ENCODE peak calls at places on chromosomes 5 and 9, in ten cellular contexts. G is CD8-positive, alpha-beta memory T cell; W is upper lobe of right lung; R is keratinocyte; H is mammary epithelial cell; A is CD8-positive, alpha-beta T cell; D is GM23338; B is AG04450; L is mesendoderm; M is left ventricle myocardium inferior. Q is an unnamed sample. For H3K27me3, the result is how much of the 10 kb centered on the place peaks cover.

GRCh38 chr5:139415221-139415861 is 11.5 kb upstream of the SPATA24 start:
- DNase-seq in R (no peak), L (no peak), B (no peak), M (peak), H (peak), A (no peak), D (no peak), W (no peak), G (no peak), Q (no peak)

GRCh38 chr9:123267481-123268239 is 726 bp downstream of the STRBP start:
- DNase-seq in G (peak), A (no peak), H (no peak), L (peak), W (peak), R (no peak), D (peak), M (no peak), B (no peak), Q (no peak)

GRCh38 chr9:33202018-33202417 is 34.9 kb upstream of the B4GALT1 start:
- DNase-seq in H (no peak), B (no peak), G (no peak), D (no peak), R (no peak), M (no peak), W (no peak), L (no peak), A (no peak), Q (no peak)

GRCh38 chr9:88651682-88652633 is 117.0 kb downstream of the NXNL2 start:
- DNase-seq in H (peak), G (no peak), D (no peak), A (no peak), W (no peak), L (no peak), B (peak), M (peak), R (peak), Q (peak)

GRCh38 chr9:90025816-90026215 is 421.0 kb downstream of the GADD45G start:
- DNase-seq in W (no peak), H (peak), D (no peak), R (peak), G (no peak), A (no peak), L (peak), M (no peak), B (no peak), Q (peak)

GRCh38 chr5:124741711-124742496 is 4.5 kb downstream of the ZNF608 start:
- DNase-seq in H (peak), L (peak), D (peak), B (peak), G (no peak), M (no peak), W (no peak), R (no peak), A (no peak), Q (peak)

GRCh38 chr5:6736524-6737042 is 23.4 kb downstream of the TENT4A start:
- DNase-seq in W (peak), D (no peak), M (no peak), G (no peak), R (no peak), A (no peak), L (no peak), H (no peak), B (no peak), Q (no peak)

GRCh38 chr9:133771486-133772482 is 33.6 kb upstream of the SARDH start:
- DNase-seq in W (peak), R (no peak), G (no peak), A (no peak), D (no peak), M (no peak), L (no peak), H (no peak), B (no peak), Q (no peak)

GRCh38 chr5:107270561-107270960 is 400.2 kb downstream of the EFNA5 start:
- DNase-seq in G (no peak), L (no peak), A (no peak), D (no peak), B (no peak), W (no peak), R (no peak), M (no peak), H (no peak), Q (no peak)

GRCh38 chr5:129771058-129771838 is 23.4 kb downstream of the MINAR2 start:
- DNase-seq in B (no peak), L (peak), W (no peak), D (peak), M (no peak), G (peak), H (peak), A (no peak), R (peak), Q (peak)

GRCh38 chr9:4741365-4742031 is 496 bp upstream of the AK3 start:
- DNase-seq in H (peak), G (no peak), R (no peak), A (no peak), M (peak), D (peak), L (peak), W (peak), B (no peak), Q (no peak)

GRCh38 chr9:108275906-108276305 is 579.9 kb downstream of the ACTL7B start:
- DNase-seq in M (no peak), H (no peak), W (no peak), D (no peak), G (no peak), L (no peak), B (no peak), A (no peak), R (no peak), Q (no peak)

GRCh38 chr5:3659907-3660306 is 64.3 kb downstream of the IRX1 start:
- DNase-seq in D (no peak), A (no peak), R (no peak), B (no peak), H (peak), W (no peak), L (no peak), M (no peak), G (no peak), Q (peak)

GRCh38 chr5:171365351-171365750 is 22.3 kb upstream of the NPM1 start:
- DNase-seq in M (no peak), R (no peak), A (no peak), W (peak), H (no peak), L (peak), B (no peak), D (peak), G (no peak), Q (no peak)

GRCh38 chr9:90651246-90651645 is 8.6 kb upstream of the DIRAS2 start:
- DNase-seq in M (no peak), B (no peak), G (no peak), D (no peak), W (no peak), A (no peak), H (no peak), R (no peak), L (no peak), Q (no peak)

GRCh38 chr9:6355728-6356127 is 27.6 kb downstream of the TPD52L3 start:
- DNase-seq in L (no peak), G (no peak), H (peak), M (no peak), W (no peak), A (no peak), B (peak), D (no peak), R (no peak), Q (no peak)

GRCh38 chr9:33884856-33885701 is 68.1 kb downstream of the UBE2R2 start:
- DNase-seq in G (no peak), D (no peak), L (no peak), H (no peak), R (no peak), A (no peak), M (no peak), W (no peak), B (no peak), Q (peak)

DNA sequence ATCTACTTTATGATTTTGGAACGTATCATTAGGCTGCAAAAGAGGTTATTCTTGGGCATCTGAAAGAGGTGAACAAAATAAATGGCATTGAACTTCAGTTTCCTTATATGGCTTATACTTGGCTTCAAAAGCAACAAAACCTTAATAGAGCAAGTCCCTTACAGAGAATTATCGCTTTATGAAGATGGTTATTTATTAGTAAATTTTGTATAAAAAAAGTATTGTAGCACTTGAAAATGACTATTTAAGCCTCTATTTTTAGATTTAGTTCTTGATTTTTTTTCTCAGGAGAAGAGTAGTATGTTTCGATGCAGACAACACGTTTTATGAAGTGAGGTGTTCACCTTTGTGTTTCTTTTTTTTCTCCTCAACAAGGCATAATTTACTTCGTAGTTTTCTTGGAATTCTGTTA is 2.0 kb downstream of the ERBIN start:
- DNase-seq in A (no peak), L (no peak), R (no peak), W (no peak), D (no peak), M (no peak), H (peak), B (no peak), G (no peak), Q (peak)
- H3K27ac ChIP-seq in A (peak), L (no peak), R (peak), W (no peak), D (no peak), M (peak), H (peak), B (no peak), G (peak), Q (peak)

DNA sequence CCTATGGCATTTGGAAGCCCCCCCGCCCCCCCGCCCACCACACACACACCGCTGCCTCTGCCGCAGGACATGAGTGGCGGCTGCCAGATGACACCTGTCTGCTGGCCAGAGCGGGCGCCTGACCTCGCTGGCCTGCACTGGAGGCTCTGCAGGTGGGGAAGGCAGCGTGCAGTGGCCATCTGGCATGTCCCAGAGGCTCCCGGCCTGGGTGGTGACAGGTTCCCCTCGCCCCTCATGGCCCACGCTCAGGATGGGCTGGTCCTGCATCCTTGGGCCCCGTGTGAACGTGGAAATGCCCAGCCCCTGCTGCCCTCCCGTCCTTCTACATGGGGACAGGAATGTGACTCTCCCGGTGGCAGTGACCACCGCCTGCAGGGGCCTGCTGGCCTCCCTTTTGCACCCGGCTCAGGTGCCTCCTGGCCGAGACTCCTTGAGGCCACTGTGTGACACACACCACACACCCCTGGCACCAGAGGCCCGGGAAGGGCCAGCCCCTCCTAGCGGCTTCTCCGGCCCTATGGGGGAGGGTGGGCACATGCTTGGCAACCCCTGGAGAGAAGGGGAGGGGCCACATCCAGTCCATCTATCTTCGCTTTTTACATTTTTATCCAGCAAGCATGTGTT is 30.3 kb downstream of the IRX4 start:
- DNase-seq in H (no peak), A (no peak), R (no peak), M (no peak), G (no peak), B (no peak), W (no peak), L (no peak), D (no peak), Q (no peak)
- H3K27me3 ChIP-seq in H (under half), A (under half), R (under half), M (half or more), G (under half), B (half or more), W (half or more), L (under half), D (under half), Q (under half)

DNA sequence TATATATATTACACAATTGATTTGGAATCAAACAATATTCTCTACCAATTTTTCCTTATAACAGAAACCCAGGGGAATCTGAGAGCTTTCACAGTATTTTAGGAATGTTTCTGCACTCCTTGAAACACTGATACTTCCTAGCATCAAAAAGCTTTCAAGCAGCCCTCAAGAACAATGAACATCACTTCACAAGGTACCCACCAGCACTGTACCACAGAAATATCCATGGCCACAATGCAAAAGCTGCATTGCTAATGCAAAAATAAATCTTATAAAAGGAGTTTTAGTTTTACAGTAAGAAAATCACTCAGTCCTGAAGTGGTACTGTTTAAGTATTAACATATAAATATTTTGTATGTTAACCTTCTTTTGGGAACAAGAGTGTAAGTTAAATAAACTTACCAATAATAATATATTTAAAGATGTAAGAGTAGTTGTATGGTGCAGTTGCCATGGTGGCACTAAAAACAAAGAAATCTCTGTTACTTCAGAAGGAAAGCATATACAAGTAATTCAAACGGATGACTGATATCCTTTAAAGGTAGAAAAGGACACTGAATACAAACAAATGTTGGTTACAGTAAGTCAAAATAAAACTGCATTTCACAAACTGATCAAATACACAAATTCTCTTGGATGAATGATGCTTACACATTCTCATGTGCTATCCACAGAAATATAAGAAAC is 8.6 kb downstream of the RAB14 start:
- DNase-seq in H (no peak), D (no peak), R (no peak), L (peak), A (no peak), G (no peak), M (no peak), W (no peak), B (no peak), Q (no peak)
- H3K27ac ChIP-seq in H (peak), D (no peak), R (peak), L (no peak), A (no peak), G (no peak), M (no peak), W (no peak), B (no peak), Q (no peak)

DNA sequence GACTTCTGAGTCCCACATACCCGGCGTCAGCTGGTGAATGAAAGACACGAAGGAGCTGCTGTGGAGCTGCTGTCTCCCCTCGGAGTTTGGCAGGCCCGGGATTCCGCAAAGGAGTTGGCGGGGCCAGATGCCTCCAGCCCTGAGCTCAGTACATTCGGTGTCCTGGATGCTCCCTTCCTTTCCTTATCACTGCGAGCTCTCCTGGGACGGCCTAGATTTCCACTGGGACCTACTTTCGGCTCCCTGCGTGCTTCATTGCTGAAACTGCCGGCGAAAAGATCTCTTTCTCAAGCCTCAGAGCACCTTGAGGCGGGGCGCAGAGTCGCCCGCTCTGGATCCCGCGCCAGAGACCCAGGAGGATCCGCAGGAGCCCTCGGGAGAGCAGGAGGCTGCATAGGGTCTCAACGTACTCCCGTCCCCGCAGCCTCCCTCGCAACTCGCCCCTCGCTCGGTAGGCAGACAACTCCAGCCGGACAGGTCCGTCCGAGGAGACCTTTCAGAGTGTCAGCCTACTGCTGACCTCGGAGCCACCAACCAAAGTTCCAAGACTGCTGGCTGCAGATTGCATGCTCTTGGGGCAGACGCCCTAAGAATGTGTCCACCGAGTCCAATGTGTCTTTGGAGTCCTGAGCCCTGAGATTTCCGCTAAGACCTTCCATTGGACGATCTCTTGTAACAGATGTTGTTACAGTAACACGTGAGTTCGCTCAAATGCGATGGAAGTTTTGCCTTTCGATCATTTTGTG is 6.1 kb downstream of the ANXA2R start:
- DNase-seq in W (no peak), H (no peak), L (peak), D (peak), M (no peak), A (no peak), B (no peak), R (no peak), G (no peak), Q (no peak)
- H3K27me3 ChIP-seq in W (under half), H (under half), L (under half), D (half or more), M (half or more), A (under half), B (under half), R (under half), G (under half), Q (under half)

GRCh38 chr9:14730367-14730958 is 7.9 kb upstream of the CER1 start:
- DNase-seq in W (no peak), R (no peak), L (no peak), D (no peak), A (no peak), B (no peak), G (no peak), M (no peak), H (no peak), Q (no peak)
- H3K27ac ChIP-seq in W (no peak), R (no peak), L (no peak), D (no peak), A (no peak), B (no peak), G (no peak), M (peak), H (no peak), Q (no peak)

GRCh38 chr9:2637390-2637789 is 15.8 kb downstream of the VLDLR start:
- DNase-seq in W (no peak), H (no peak), M (no peak), B (no peak), L (no peak), D (no peak), A (no peak), R (no peak), G (no peak), Q (no peak)

GRCh38 chr9:2631263-2631662 is 9.7 kb downstream of the VLDLR start:
- DNase-seq in D (no peak), R (no peak), A (no peak), B (no peak), G (no peak), L (no peak), H (no peak), M (no peak), W (no peak), Q (no peak)

GRCh38 chr9:2635922-2636321 is 14.3 kb downstream of the VLDLR start:
- DNase-seq in L (no peak), A (no peak), H (no peak), D (no peak), M (no peak), G (no peak), W (no peak), R (no peak), B (no peak), Q (no peak)

GRCh38 chr9:2634158-2634557 is 12.6 kb downstream of the VLDLR start:
- DNase-seq in M (no peak), A (no peak), L (no peak), B (no peak), H (no peak), W (no peak), G (no peak), D (no peak), R (no peak), Q (no peak)

GRCh38 chr9:2634818-2635217 is 13.2 kb downstream of the VLDLR start:
- DNase-seq in B (no peak), L (no peak), M (no peak), H (no peak), D (no peak), G (no peak), W (no peak), R (no peak), A (no peak), Q (no peak)
- H3K27me3 ChIP-seq in B (under half), L (under half), M (under half), H (under half), D (under half), G (under half), W (under half), R (under half), A (under half), Q (under half)

Q was measured in SJCRH30.